ENCODE peak calls at places on chromosomes 6 and 20, in six cellular contexts. E is GM13976, A is PC-3, Y is glutamatergic neuron, J is suprapubic skin, B is adrenal gland. N is an unnamed sample.

GRCh38 chr20:1330075-1330830 is 1.3 kb upstream of the SDCBP2 start:
- DNase-seq in E (no peak), A (peak; percentile 53), Y (no peak), J (peak; percentile 90), B (peak; percentile 86), N (peak; percentile 64)

GRCh38 chr6:85111481-85112001 is 338.3 kb upstream of the NT5E start:
- DNase-seq in E (no peak), A (no peak), Y (no peak), J (no peak), B (no peak), N (no peak)

GRCh38 chr20:23080521-23080920 is 5.6 kb downstream of the CD93 start:
- DNase-seq in E (no peak), A (no peak), Y (no peak), J (no peak), B (no peak), N (no peak)

GRCh38 chr6:127342296-127342945 is 988 bp downstream of the ECHDC1 start:
- DNase-seq in E (no peak), A (peak; percentile 29), Y (no peak), J (no peak), B (no peak), N (no peak)

GRCh38 chr20:38806855-38807655 is 1.6 kb downstream of the PPP1R16B start:
- DNase-seq in E (peak; percentile 66), A (no peak), Y (peak; percentile 44), J (no peak), B (no peak), N (no peak)

GRCh38 chr20:59221049-59221748 is 57.6 kb downstream of the ZNF831 start:
- DNase-seq in E (no peak), A (peak; percentile 18), Y (no peak), J (no peak), B (no peak), N (no peak)

GRCh38 chr6:33028220-33028849 is 18.9 kb upstream of the HLA-DOA start:
- DNase-seq in E (no peak), A (no peak), Y (no peak), J (no peak), B (no peak), N (no peak)

GRCh38 chr20:38970302-38970701 is 8.2 kb downstream of the DHX35 start:
- DNase-seq in E (no peak), A (peak; percentile 60), Y (no peak), J (no peak), B (no peak), N (no peak)

GRCh38 chr20:62819494-62820174 is 2.8 kb downstream of the COL9A3 start:
- DNase-seq in E (no peak), A (peak; percentile 62), Y (no peak), J (no peak), B (no peak), N (no peak)

GRCh38 chr6:112205521-112206458 is 48.6 kb downstream of the LAMA4 start:
- DNase-seq in E (no peak), A (peak; percentile 82), Y (no peak), J (no peak), B (no peak), N (no peak)

GRCh38 chr20:63519765-63520593 is 586 bp upstream of the PPDPF start:
- DNase-seq in E (peak; percentile 83), A (peak; percentile 51), Y (peak; percentile 76), J (peak; percentile 89), B (peak; percentile 36), N (no peak)

GRCh38 chr6:137728386-137729349 is 138.4 kb upstream of the TNFAIP3 start:
- DNase-seq in E (no peak), A (peak; percentile 85), Y (no peak), J (no peak), B (peak; percentile 85), N (no peak)

GRCh38 chr6:107110200-107110599 is 5.1 kb downstream of the BEND3 start:
- DNase-seq in E (no peak), A (no peak), Y (no peak), J (no peak), B (no peak), N (no peak)

GRCh38 chr20:62304331-62305148 is 1.7 kb downstream of the ADRM1 start:
- DNase-seq in E (no peak), A (peak; percentile 19), Y (no peak), J (no peak), B (no peak), N (no peak)

GRCh38 chr20:62359491-62360121 is 7.5 kb downstream of the LAMA5 start:
- DNase-seq in E (no peak), A (peak; percentile 91), Y (peak; percentile 20), J (peak; percentile 69), B (no peak), N (no peak)

GRCh38 chr6:33905081-33905609 is 101.3 kb upstream of the MLN start:
- DNase-seq in E (no peak), A (no peak), Y (no peak), J (no peak), B (no peak), N (no peak)

GRCh38 chr6:28542440-28543293 is 17.0 kb downstream of the GPX5 start:
- DNase-seq in E (peak; percentile 70), A (peak; percentile 95), Y (peak; percentile 69), J (no peak), B (peak; percentile 52), N (peak; percentile 71)

GRCh38 chr20:5482791-5483190 is 166.0 kb upstream of the PROKR2 start:
- DNase-seq in E (no peak), A (no peak), Y (no peak), J (no peak), B (no peak), N (no peak)

GRCh38 chr6:112980676-112981075 is 633.5 kb downstream of the RFPL4B start:
- DNase-seq in E (no peak), A (no peak), Y (no peak), J (no peak), B (no peak), N (no peak)

GRCh38 chr6:143333081-143333480 is 117.4 kb downstream of the ADAT2 start:
- DNase-seq in E (no peak), A (peak; percentile 63), Y (no peak), J (no peak), B (no peak), N (no peak)

GRCh38 chr6:24935753-24936152 is at the start of gene RIPOR2:
- DNase-seq in E (no peak), A (no peak), Y (peak; percentile 40), J (no peak), B (no peak), N (no peak)

GRCh38 chr6:128659878-128660622 is 139.7 kb upstream of the PTPRK start:
- DNase-seq in E (no peak), A (peak; percentile 40), Y (no peak), J (no peak), B (no peak), N (no peak)

GRCh38 chr6:129497591-129498555 is 212.1 kb downstream of the ARHGAP18 start:
- DNase-seq in E (no peak), A (no peak), Y (no peak), J (no peak), B (no peak), N (no peak)

GRCh38 chr6:56525976-56526375 is 116.7 kb downstream of the DST start:
- DNase-seq in E (no peak), A (no peak), Y (no peak), J (no peak), B (no peak), N (no peak)

GRCh38 chr6:2970753-2971419 is 481 bp downstream of the SERPINB6 start:
- DNase-seq in E (peak; percentile 63), A (peak; percentile 58), Y (peak; percentile 34), J (peak; percentile 85), B (peak; percentile 84), N (peak; percentile 87)

GRCh38 chr6:105482227-105482839 is 79.5 kb upstream of the PREP start:
- DNase-seq in E (no peak), A (no peak), Y (no peak), J (peak; percentile 63), B (peak; percentile 52), N (no peak)

GRCh38 chr20:18213002-18213401 is 75.3 kb upstream of the ZNF133 start:
- DNase-seq in E (no peak), A (peak; percentile 6), Y (no peak), J (no peak), B (no peak), N (no peak)

GRCh38 chr20:47929368-47930115 is 144.3 kb upstream of the SULF2 start:
- DNase-seq in E (no peak), A (peak; percentile 92), Y (no peak), J (no peak), B (peak; percentile 38), N (no peak)

GRCh38 chr20:46057856-46058655 is 29.0 kb downstream of the SLC12A5 start:
- DNase-seq in E (peak; percentile 35), A (no peak), Y (peak; percentile 71), J (no peak), B (peak; percentile 52), N (peak; percentile 84)
- TF ChIP-seq CTCF in E (no peak), A (no peak), Y (peak; percentile 61), J (no peak), B (peak; percentile 43), N (peak; percentile 38)

GRCh38 chr6:6631053-6631452 is 42.5 kb downstream of the LY86 start:
- DNase-seq in E (no peak), A (no peak), Y (no peak), J (no peak), B (no peak), N (no peak)

GRCh38 chr6:6634735-6635075 is 46.2 kb downstream of the LY86 start:
- DNase-seq in E (no peak), A (no peak), Y (no peak), J (no peak), B (no peak), N (no peak)

GRCh38 chr6:6629416-6629815 is 40.9 kb downstream of the LY86 start:
- DNase-seq in E (no peak), A (peak; percentile 38), Y (no peak), J (no peak), B (no peak), N (no peak)

GRCh38 chr6:6633898-6634734 is 45.6 kb downstream of the LY86 start:
- DNase-seq in E (no peak), A (no peak), Y (no peak), J (no peak), B (no peak), N (no peak)

GRCh38 chr6:6631526-6632276 is 43.2 kb downstream of the LY86 start:
- DNase-seq in E (no peak), A (peak; percentile 14), Y (no peak), J (no peak), B (no peak), N (no peak)
- TF ChIP-seq CTCF in E (no peak), A (no peak), Y (no peak), J (no peak), B (no peak), N (no peak)

GRCh38 chr6:95120984-95121383 is 456.4 kb upstream of the MANEA start:
- DNase-seq in E (no peak), A (no peak), Y (no peak), J (no peak), B (no peak), N (no peak)

GRCh38 chr6:95117236-95117635 is 460.1 kb upstream of the MANEA start:
- DNase-seq in E (no peak), A (peak; percentile 12), Y (no peak), J (no peak), B (no peak), N (no peak)

GRCh38 chr6:95119927-95120326 is 457.4 kb upstream of the MANEA start:
- DNase-seq in E (no peak), A (no peak), Y (no peak), J (no peak), B (no peak), N (no peak)
- TF ChIP-seq CTCF in E (no peak), A (no peak), Y (no peak), J (no peak), B (no peak), N (no peak)

GRCh38 chr6:144912474-144912873 is 627.3 kb downstream of the UTRN start:
- DNase-seq in E (no peak), A (peak; percentile 71), Y (no peak), J (no peak), B (no peak), N (no peak)
- TF ChIP-seq CTCF in E (no peak), A (no peak), Y (no peak), J (no peak), B (no peak), N (peak; percentile 37)

GRCh38 chr20:20655883-20656282 is 56.6 kb downstream of the RALGAPA2 start:
- DNase-seq in E (no peak), A (no peak), Y (no peak), J (no peak), B (no peak), N (no peak)
- TF ChIP-seq CTCF in E (no peak), A (no peak), Y (no peak), J (no peak), B (no peak), N (no peak)

N was measured in osteocyte.